ENCODE peak calls at places on chromosome 7, in eight cellular contexts. L, Q, S, T, N, Z, G and O are unnamed samples.

GRCh38 chr7:134669845-134670373 is 23.3 kb downstream of the BPGM start:
- DNase-seq in L (peak), Q (no peak), S (no peak), T (no peak), N (peak), Z (no peak), G (peak), O (peak)

GRCh38 chr7:123067814-123068213 is 72.3 kb upstream of the TAS2R16 start:
- DNase-seq in L (no peak), Q (no peak), S (no peak), T (no peak), N (no peak), Z (no peak), G (no peak), O (no peak)

GRCh38 chr7:522071-522937 is 2.7 kb upstream of the PDGFA start:
- DNase-seq in L (peak), Q (peak), S (no peak), T (no peak), N (peak), Z (peak), G (peak), O (no peak)

GRCh38 chr7:73831656-73832579 is 1.1 kb downstream of the CLDN4 start:
- DNase-seq in L (no peak), Q (no peak), S (no peak), T (no peak), N (peak), Z (peak), G (no peak), O (peak)

GRCh38 chr7:20508109-20508508 is 107.4 kb upstream of the ABCB5 start:
- DNase-seq in L (no peak), Q (no peak), S (no peak), T (no peak), N (no peak), Z (peak), G (no peak), O (no peak)

GRCh38 chr7:157916946-157917670 is 580.3 kb downstream of the DNAJB6 start:
- DNase-seq in L (no peak), Q (no peak), S (no peak), T (no peak), N (no peak), Z (no peak), G (no peak), O (no peak)

GRCh38 chr7:103715376-103716110 is 269.5 kb upstream of the SLC26A5 start:
- DNase-seq in L (no peak), Q (no peak), S (no peak), T (no peak), N (no peak), Z (no peak), G (no peak), O (no peak)

GRCh38 chr7:130024390-130024789 is 26.8 kb downstream of the ZC3HC1 start:
- DNase-seq in L (no peak), Q (no peak), S (no peak), T (no peak), N (no peak), Z (no peak), G (peak), O (no peak)

GRCh38 chr7:142873281-142873784 is 12.2 kb downstream of the TRPV6 start:
- DNase-seq in L (peak), Q (no peak), S (no peak), T (peak), N (peak), Z (peak), G (no peak), O (no peak)

GRCh38 chr7:77542399-77542798 is 5.3 kb downstream of the PTPN12 start:
- DNase-seq in L (no peak), Q (no peak), S (no peak), T (no peak), N (no peak), Z (no peak), G (peak), O (no peak)

GRCh38 chr7:39633563-39634550 is 10.5 kb downstream of the RALA start:
- DNase-seq in L (peak), Q (no peak), S (no peak), T (no peak), N (no peak), Z (no peak), G (no peak), O (no peak)

GRCh38 chr7:118803-119376 is 73.5 kb upstream of the FAM20C start:
- DNase-seq in L (no peak), Q (peak), S (no peak), T (no peak), N (no peak), Z (no peak), G (no peak), O (no peak)

GRCh38 chr7:2151235-2151634 is 81.5 kb downstream of the MAD1L1 start:
- DNase-seq in L (no peak), Q (peak), S (no peak), T (no peak), N (no peak), Z (no peak), G (no peak), O (no peak)

GRCh38 chr7:30136743-30137485 is 2.1 kb downstream of the MTURN start:
- DNase-seq in L (no peak), Q (no peak), S (no peak), T (no peak), N (no peak), Z (no peak), G (no peak), O (no peak)

GRCh38 chr7:105151152-105151551 is 137.1 kb downstream of the KMT2E start:
- DNase-seq in L (no peak), Q (no peak), S (no peak), T (no peak), N (no peak), Z (no peak), G (no peak), O (no peak)

GRCh38 chr7:91267558-91267955 is 3.3 kb downstream of the FZD1 start:
- DNase-seq in L (no peak), Q (no peak), S (no peak), T (no peak), N (peak), Z (no peak), G (peak), O (no peak)
- H3K27ac ChIP-seq in L (no peak), Q (no peak), S (peak), T (no peak), N (peak), Z (no peak), G (peak), O (peak)

GRCh38 chr7:108102913-108103312 is 27.2 kb downstream of the LAMB4 start:
- DNase-seq in L (no peak), Q (no peak), S (no peak), T (no peak), N (no peak), Z (no peak), G (no peak), O (no peak)

GRCh38 chr7:108103566-108104298 is 26.4 kb downstream of the LAMB4 start:
- DNase-seq in L (no peak), Q (no peak), S (no peak), T (no peak), N (no peak), Z (no peak), G (no peak), O (no peak)

GRCh38 chr7:108104324-108104723 is 25.8 kb downstream of the LAMB4 start:
- DNase-seq in L (no peak), Q (peak), S (no peak), T (no peak), N (no peak), Z (no peak), G (no peak), O (no peak)

GRCh38 chr7:108099650-108100049 is 30.5 kb downstream of the LAMB4 start:
- DNase-seq in L (no peak), Q (no peak), S (no peak), T (no peak), N (no peak), Z (no peak), G (peak), O (no peak)

DNA sequence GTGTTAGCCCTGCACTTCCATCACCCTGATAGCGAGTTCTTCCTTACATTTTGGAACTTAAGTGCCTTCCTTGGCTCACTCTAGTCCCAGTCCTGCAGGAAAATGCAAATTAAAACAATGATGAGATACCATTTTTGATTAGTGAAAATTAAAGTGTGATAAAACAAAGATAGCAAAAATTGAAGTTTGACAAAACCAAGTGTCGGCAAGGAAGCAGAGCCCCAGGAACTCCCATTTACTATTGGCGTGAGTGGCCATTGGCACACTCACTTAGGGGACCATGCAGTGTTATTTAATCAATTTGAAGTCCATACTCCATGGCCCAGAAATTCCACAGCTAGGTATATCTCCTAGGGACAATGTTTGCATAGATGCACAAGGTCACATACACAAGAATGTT is 28.4 kb downstream of the LAMB4 start:
- DNase-seq in L (no peak), Q (no peak), S (no peak), T (no peak), N (no peak), Z (no peak), G (no peak), O (no peak)
- TF ChIP-seq CTCF in L (no peak), Q (no peak), S (no peak), T (no peak), N (no peak), Z (no peak), G (no peak), O (no peak)

DNA sequence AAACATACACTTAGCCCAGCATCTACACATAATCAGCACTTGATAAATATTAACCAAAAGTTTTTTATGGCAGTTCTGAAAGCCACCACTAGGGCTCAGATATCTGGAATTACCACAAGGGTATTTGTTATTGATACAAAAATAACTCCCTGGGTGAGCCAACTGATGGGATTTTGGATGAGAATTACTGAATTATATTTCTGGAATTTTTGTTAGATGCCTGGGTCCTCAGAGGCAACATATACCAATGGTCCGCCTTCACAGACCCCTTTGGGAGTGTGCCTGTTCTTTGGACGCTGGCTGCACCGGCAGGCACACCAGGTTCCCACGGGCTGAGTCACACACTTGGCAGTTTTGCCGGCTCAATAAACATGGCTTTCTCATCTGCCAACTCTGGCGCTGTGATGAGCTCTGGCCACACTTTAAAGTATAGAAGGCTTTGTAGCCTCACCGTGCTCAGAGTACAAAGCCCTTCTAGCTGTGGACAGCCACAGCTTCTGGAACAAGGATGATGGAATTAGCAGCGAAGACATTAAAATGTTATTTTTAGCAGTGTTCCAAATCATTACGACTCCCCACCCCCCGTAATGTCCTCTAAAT is 24.5 kb upstream of the EEPD1 start:
- DNase-seq in L (no peak), Q (peak), S (peak), T (no peak), N (peak), Z (peak), G (peak), O (peak)
- H3K4me3 ChIP-seq in L (no peak), Q (peak), S (peak), T (no peak), N (no peak), Z (no peak), G (no peak), O (no peak)

GRCh38 chr7:45662540-45663166 is 88.5 kb downstream of the ADCY1 start:
- DNase-seq in L (no peak), Q (no peak), S (no peak), T (no peak), N (no peak), Z (no peak), G (no peak), O (no peak)
- H3K27ac ChIP-seq in L (no peak), Q (no peak), S (no peak), T (no peak), N (no peak), Z (no peak), G (no peak), O (no peak)